ENCODE peak calls at places on chromosomes 16 and 17, in five cellular contexts. W, D, K, R and L are unnamed samples.

GRCh38 chr17:37488009-37488604 is 1.6 kb upstream of the DUSP14 start:
- DNase-seq in D (peak), R (peak), W (no peak), K (peak), L (peak)

GRCh38 chr16:30896203-30896889 is at the start of gene CTF1:
- DNase-seq in R (peak), W (no peak), D (peak), K (peak), L (peak)

GRCh38 chr16:57284952-57285263 is 436 bp upstream of the PLLP start:
- DNase-seq in R (no peak), K (no peak), D (no peak), W (no peak), L (no peak)

GRCh38 chr17:37770631-37771518 is 26.0 kb upstream of the HNF1B start:
- DNase-seq in K (peak), W (peak), D (peak), R (peak), L (peak)

GRCh38 chr16:85094812-85095211 is 17.5 kb downstream of the CIBAR2 start:
- DNase-seq in K (no peak), D (no peak), W (no peak), R (no peak), L (no peak)

GRCh38 chr16:20674684-20675487 is 22.6 kb downstream of the ACSM1 start:
- DNase-seq in W (no peak), K (peak), D (no peak), R (no peak), L (no peak)

GRCh38 chr16:64202571-64202970 is 919.3 kb downstream of the CDH11 start:
- DNase-seq in D (no peak), W (no peak), R (no peak), K (no peak), L (no peak)

GRCh38 chr17:44759096-44759915 is 518 bp downstream of the ADAM11 start:
- DNase-seq in D (no peak), R (no peak), K (no peak), W (no peak), L (no peak)

GRCh38 chr17:40068917-40069750 is 6.4 kb downstream of the THRA start:
- DNase-seq in R (peak), W (peak), K (peak), D (peak), L (peak)

GRCh38 chr16:81170824-81171223 is 67.7 kb upstream of the BCO1 start:
- DNase-seq in K (no peak), D (no peak), R (no peak), W (no peak), L (no peak)

GRCh38 chr16:2016407-2016922 is 3.1 kb upstream of the NPW start:
- DNase-seq in W (no peak), D (no peak), K (no peak), R (no peak), L (no peak)

GRCh38 chr17:64160378-64160777 is 30.4 kb upstream of the ERN1 start:
- DNase-seq in K (no peak), D (no peak), W (no peak), R (no peak), L (no peak)

GRCh38 chr16:49021136-49021535 is 260.5 kb downstream of the CBLN1 start:
- DNase-seq in W (no peak), K (peak), R (no peak), D (peak), L (no peak)